ENCODE peak calls at places on chromosome 19, in ten cellular contexts. S, Q, Z, P, C, H, L, E, V and I are unnamed samples. For H3K9me3, the result is how much of the 10 kb centered on the place peaks cover.

GRCh38 chr19:49823472-49823871 is 5.4 kb downstream of the MED25 start:
- DNase-seq in H (no peak), Z (no peak), V (no peak), P (no peak), Q (no peak), C (no peak), E (no peak), L (no peak), S (no peak), I (no peak)

GRCh38 chr19:33052352-33052972 is 12.2 kb downstream of the RHPN2 start:
- DNase-seq in H (peak), L (peak), Q (no peak), C (no peak), S (no peak), E (no peak), V (no peak), Z (no peak), P (no peak), I (no peak)

GRCh38 chr19:46035986-46036744 is 4.6 kb downstream of the IGFL4 start:
- DNase-seq in Z (no peak), C (no peak), Q (no peak), L (no peak), P (no peak), H (no peak), S (no peak), E (no peak), V (no peak), I (no peak)

GRCh38 chr19:5718032-5718578 is 1.8 kb downstream of the LONP1 start:
- DNase-seq in E (no peak), C (no peak), V (no peak), Q (no peak), P (no peak), H (no peak), S (no peak), Z (no peak), L (no peak), I (peak)

GRCh38 chr19:32718286-32718685 is 1.3 kb upstream of the TDRD12 start:
- DNase-seq in Q (no peak), Z (no peak), P (no peak), S (no peak), H (no peak), L (no peak), V (no peak), E (no peak), C (no peak), I (no peak)

GRCh38 chr19:48302600-48302959 is 22.8 kb upstream of the EMP3 start:
- DNase-seq in Q (no peak), H (no peak), E (no peak), V (no peak), P (no peak), L (no peak), C (no peak), S (no peak), Z (no peak), I (no peak)

GRCh38 chr19:5035817-5036732 is 67.2 kb downstream of the KDM4B start:
- DNase-seq in V (no peak), Q (no peak), H (no peak), Z (no peak), C (peak), L (no peak), S (no peak), E (no peak), P (no peak), I (no peak)

GRCh38 chr19:50835785-50836542 is 2.6 kb upstream of the KLK15 start:
- DNase-seq in Z (no peak), C (peak), V (no peak), E (no peak), L (peak), H (peak), S (peak), Q (peak), P (peak), I (peak)

GRCh38 chr19:52535831-52536800 is 8.6 kb downstream of the ZNF808 start:
- DNase-seq in E (no peak), P (peak), L (no peak), S (peak), H (peak), Q (peak), Z (peak), C (peak), V (peak), I (peak)

GRCh38 chr19:29999490-29999889 is 57.5 kb downstream of the URI1 start:
- DNase-seq in H (no peak), V (no peak), P (no peak), E (no peak), C (no peak), S (no peak), L (no peak), Q (no peak), Z (no peak), I (no peak)

GRCh38 chr19:17654993-17655392 is 33.2 kb downstream of the UNC13A start:
- DNase-seq in E (no peak), H (no peak), Z (no peak), Q (no peak), L (peak), C (no peak), P (no peak), S (no peak), V (no peak), I (no peak)

GRCh38 chr19:10209305-10209704 is 14.6 kb upstream of the DNMT1 start:
- DNase-seq in Z (no peak), L (peak), V (no peak), C (no peak), Q (no peak), S (no peak), E (no peak), H (no peak), P (no peak), I (no peak)

GRCh38 chr19:48454150-48454730 is 1.1 kb upstream of the KCNJ14 start:
- DNase-seq in P (no peak), S (no peak), C (peak), Z (no peak), Q (no peak), L (no peak), E (no peak), H (no peak), V (no peak), I (no peak)

GRCh38 chr19:55362174-55362989 is 678 bp downstream of the GARIN5B start:
- DNase-seq in P (no peak), S (no peak), L (no peak), Z (no peak), E (no peak), H (no peak), V (no peak), Q (no peak), C (no peak), I (no peak)

GRCh38 chr19:38024991-38025716 is 118.1 kb downstream of the SIPA1L3 start:
- DNase-seq in P (no peak), S (no peak), H (no peak), Z (no peak), Q (no peak), L (no peak), C (no peak), E (no peak), V (no peak), I (no peak)

GRCh38 chr19:54454781-54455675 is 6.0 kb downstream of the LENG8 start:
- DNase-seq in H (no peak), Z (no peak), C (peak), S (no peak), V (no peak), L (no peak), E (no peak), Q (no peak), P (no peak), I (no peak)

GRCh38 chr19:43439183-43440063 is 24.7 kb downstream of the TEX101 start:
- DNase-seq in V (no peak), P (no peak), H (no peak), E (no peak), Q (peak), L (peak), Z (no peak), C (no peak), S (no peak), I (no peak)

GRCh38 chr19:54435551-54436016 is 13.4 kb upstream of the LENG8 start:
- DNase-seq in C (no peak), P (no peak), H (no peak), L (no peak), Z (no peak), E (no peak), Q (no peak), V (no peak), S (peak), I (no peak)

GRCh38 chr19:54399189-54399588 is 16.1 kb upstream of the TTYH1 start:
- DNase-seq in P (no peak), E (no peak), S (no peak), L (peak), Z (no peak), C (no peak), V (no peak), H (no peak), Q (no peak), I (no peak)

GRCh38 chr19:3879656-3880055 is 829 bp upstream of the ATCAY start:
- DNase-seq in P (no peak), H (no peak), E (no peak), Z (no peak), L (no peak), Q (no peak), S (no peak), C (peak), V (no peak), I (no peak)

GRCh38 chr19:1862424-1863307 is 713 bp downstream of the KLF16 start:
- DNase-seq in H (no peak), Q (peak), E (no peak), C (peak), Z (no peak), P (no peak), V (no peak), S (peak), L (peak), I (no peak)

GRCh38 chr19:18397242-18398202 is at the start of gene LRRC25:
- DNase-seq in P (no peak), C (peak), H (no peak), Q (no peak), Z (peak), V (no peak), E (no peak), S (no peak), L (no peak), I (no peak)

GRCh38 chr19:55484571-55485438 is at the start of gene NAT14:
- DNase-seq in C (peak), H (peak), L (peak), E (no peak), Z (no peak), Q (peak), S (no peak), V (no peak), P (peak), I (no peak)

GRCh38 chr19:751501-752341 is 809 bp downstream of the MISP start:
- DNase-seq in P (no peak), Z (no peak), S (peak), L (peak), H (no peak), V (no peak), C (no peak), Q (no peak), E (no peak), I (peak)

GRCh38 chr19:45779231-45780145 is 2.8 kb downstream of the DMPK start:
- DNase-seq in Q (peak), Z (peak), L (peak), E (no peak), S (peak), H (peak), P (peak), C (peak), V (peak), I (no peak)

GRCh38 chr19:35153701-35154534 is 617 bp upstream of the FXYD5 start:
- DNase-seq in H (no peak), C (peak), S (no peak), V (no peak), E (no peak), P (peak), Q (peak), Z (no peak), L (peak), I (no peak)

GRCh38 chr19:35789978-35790944 is 14.9 kb downstream of the ARHGAP33 start:
- DNase-seq in V (no peak), S (no peak), H (no peak), Q (no peak), E (no peak), C (no peak), L (no peak), Z (no peak), P (no peak), I (no peak)

GRCh38 chr19:10270180-10270615 is 722 bp upstream of the ICAM1 start:
- DNase-seq in E (no peak), L (no peak), H (peak), Z (peak), V (no peak), C (peak), S (peak), P (no peak), Q (no peak), I (no peak)

GRCh38 chr19:53328967-53329366 is 4.6 kb upstream of the ZNF845 start:
- DNase-seq in S (no peak), V (no peak), L (no peak), Q (no peak), P (no peak), H (peak), C (peak), Z (peak), E (no peak), I (no peak)

GRCh38 chr19:50430888-50431342 is 1.8 kb upstream of the MYBPC2 start:
- DNase-seq in Z (no peak), V (no peak), C (no peak), Q (no peak), P (no peak), E (no peak), S (no peak), H (no peak), L (no peak), I (no peak)

GRCh38 chr19:29609636-29610035 is 3.6 kb downstream of the POP4 start:
- DNase-seq in Q (no peak), S (no peak), V (no peak), L (no peak), C (no peak), E (no peak), H (no peak), P (no peak), Z (peak), I (no peak)

GRCh38 chr19:31658993-31659896 is 310.0 kb upstream of the TSHZ3 start:
- DNase-seq in S (no peak), C (no peak), Z (no peak), Q (no peak), L (no peak), V (no peak), P (no peak), E (no peak), H (no peak), I (no peak)

DNA sequence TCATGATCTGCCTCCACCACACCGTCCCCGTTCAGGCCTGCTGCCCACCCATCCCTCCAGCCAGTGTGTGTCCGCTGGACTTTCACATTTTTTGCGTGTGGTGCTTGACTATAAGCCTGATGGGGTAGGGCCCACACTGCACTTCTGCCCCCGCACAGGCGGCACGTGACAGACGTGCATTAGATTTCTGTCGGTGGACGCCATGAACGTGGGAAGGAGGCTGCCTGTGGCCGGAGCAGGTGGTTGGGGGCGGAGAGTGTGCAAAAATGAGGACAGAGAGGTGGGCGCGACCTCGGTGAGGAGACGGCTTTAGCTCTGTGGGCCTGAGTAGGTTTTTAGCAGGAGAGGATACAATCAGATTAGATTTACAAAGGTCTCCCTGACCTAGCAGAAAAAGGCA is 25.2 kb downstream of the PAK4 start:
- DNase-seq in V (no peak), C (peak), E (no peak), Z (no peak), P (no peak), Q (no peak), S (no peak), H (no peak), L (no peak), I (no peak)
- H3K9me3 ChIP-seq in V (under half), C (under half), E (under half), Z (under half), P (under half), Q (under half), S (under half), H (under half), L (under half), I (under half)

DNA sequence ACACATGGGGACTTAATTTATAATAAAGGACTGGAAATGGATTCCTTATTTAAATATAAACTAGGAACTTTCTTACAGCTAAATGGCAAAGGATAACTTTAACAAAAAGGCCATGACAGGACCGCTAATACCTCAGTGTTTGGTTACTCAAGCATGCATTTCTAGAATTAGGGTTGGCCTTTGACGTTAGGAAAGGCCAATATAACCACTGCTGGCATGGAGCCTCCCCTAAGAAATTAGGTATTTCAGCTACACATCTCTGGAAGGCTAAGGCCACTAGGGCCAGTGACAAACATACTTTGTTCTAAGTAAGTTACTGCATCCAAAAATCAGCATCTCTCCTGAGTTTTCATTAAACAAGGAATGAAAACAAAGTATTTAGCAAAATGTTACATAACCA is 9.2 kb downstream of the PEG3 start:
- DNase-seq in P (no peak), V (no peak), H (no peak), Q (no peak), Z (no peak), L (no peak), C (no peak), S (no peak), E (no peak), I (no peak)
- H3K9me3 ChIP-seq in P (under half), V (under half), H (under half), Q (under half), Z (under half), L (under half), C (under half), S (under half), E (under half), I (under half)

DNA sequence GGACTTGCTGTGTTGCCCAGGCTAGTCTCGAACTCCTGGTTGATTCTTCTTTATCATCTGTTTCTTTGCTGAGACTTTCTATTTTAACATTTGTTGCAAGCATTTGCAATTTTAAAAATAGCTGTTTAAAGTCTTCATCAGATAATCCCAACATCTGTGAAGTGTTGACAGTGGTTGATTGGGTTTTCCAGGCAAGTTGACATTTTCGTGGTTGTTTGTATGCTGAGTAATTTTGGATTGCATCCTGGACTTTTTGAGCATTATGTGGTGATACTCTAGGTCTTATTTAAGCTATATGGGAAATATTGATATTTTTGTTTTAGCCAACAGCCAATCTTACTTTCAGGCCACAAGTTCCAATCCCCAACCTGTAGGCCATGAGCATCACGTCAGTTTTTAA is 25.1 kb downstream of the AP1M1 start:
- DNase-seq in C (no peak), Z (no peak), Q (no peak), P (no peak), S (no peak), H (no peak), V (no peak), E (no peak), L (no peak), I (peak)
- H3K9me3 ChIP-seq in C (under half), Z (under half), Q (under half), P (under half), S (under half), H (under half), V (under half), E (under half), L (under half), I (under half)

GRCh38 chr19:58097349-58097748 is 682 bp downstream of the ZSCAN18 start:
- DNase-seq in S (no peak), C (peak), Q (no peak), V (no peak), P (no peak), E (no peak), Z (no peak), H (no peak), L (no peak), I (no peak)

GRCh38 chr19:58095328-58095727 is 2.7 kb downstream of the ZSCAN18 start:
- DNase-seq in L (no peak), V (no peak), H (no peak), P (no peak), S (no peak), E (no peak), Q (no peak), Z (no peak), C (no peak), I (no peak)

GRCh38 chr19:58098682-58098998 is 609 bp upstream of the ZSCAN18 start:
- DNase-seq in Z (no peak), H (no peak), V (no peak), E (no peak), Q (no peak), P (no peak), S (no peak), L (no peak), C (no peak), I (no peak)

GRCh38 chr19:58097783-58098681 is at the start of gene ZSCAN18:
- DNase-seq in C (peak), V (peak), L (no peak), P (peak), E (no peak), Q (peak), Z (peak), S (peak), H (peak), I (peak)

DNA sequence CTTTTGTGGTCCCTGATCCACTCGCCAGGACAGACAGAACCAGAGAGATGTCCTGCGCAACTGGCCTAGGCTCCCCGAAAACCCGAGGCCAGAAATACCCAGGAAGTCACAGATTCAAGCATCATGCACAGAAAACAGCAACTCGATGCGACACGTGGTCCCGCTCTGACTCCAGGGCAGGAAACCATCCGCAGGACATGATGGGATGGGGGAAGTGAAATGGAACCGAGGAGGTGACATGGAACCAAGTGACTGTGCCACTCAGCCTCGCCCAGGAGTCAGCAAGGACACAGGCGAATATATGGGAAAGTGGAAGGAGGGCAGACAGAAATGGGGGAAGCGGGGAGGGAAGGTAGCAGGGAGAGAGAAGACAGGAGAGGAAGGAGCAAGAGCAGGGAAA is 1.1 kb downstream of the ZSCAN18 start:
- DNase-seq in H (no peak), V (no peak), C (no peak), Z (no peak), P (no peak), L (no peak), Q (no peak), E (no peak), S (no peak), I (no peak)
- H3K9me3 ChIP-seq in H (under half), V (under half), C (under half), Z (under half), P (under half), L (half or more), Q (half or more), E (under half), S (under half), I (half or more)

GRCh38 chr19:11949201-11949600 is 15.6 kb upstream of the ZNF763 start:
- DNase-seq in C (no peak), Z (no peak), S (no peak), P (no peak), E (no peak), Q (no peak), H (no peak), V (no peak), L (no peak), I (no peak)

GRCh38 chr19:11944656-11945055 is 19.7 kb downstream of the ZNF700 start:
- DNase-seq in E (no peak), Q (no peak), V (no peak), P (no peak), H (no peak), L (no peak), Z (no peak), C (no peak), S (no peak), I (no peak)

GRCh38 chr19:11950312-11950711 is 14.5 kb upstream of the ZNF763 start:
- DNase-seq in P (no peak), Z (no peak), L (no peak), H (no peak), Q (no peak), S (no peak), V (no peak), C (no peak), E (no peak), I (no peak)

GRCh38 chr19:11942843-11943108 is 17.9 kb downstream of the ZNF700 start:
- DNase-seq in Q (no peak), V (no peak), C (no peak), E (no peak), L (peak), H (no peak), S (no peak), P (no peak), Z (no peak), I (no peak)

GRCh38 chr19:11948646-11949045 is 16.2 kb upstream of the ZNF763 start:
- DNase-seq in P (no peak), C (no peak), H (no peak), S (no peak), V (no peak), Q (no peak), E (no peak), Z (no peak), L (no peak), I (no peak)
- H3K9me3 ChIP-seq in P (under half), C (under half), H (under half), S (half or more), V (under half), Q (half or more), E (half or more), Z (under half), L (half or more), I (half or more)

GRCh38 chr19:23771761-23772667 is 13.3 kb upstream of the ZNF681 start:
- DNase-seq in Q (no peak), V (no peak), E (no peak), L (peak), H (no peak), S (no peak), C (no peak), Z (no peak), P (no peak), I (no peak)
- H3K9me3 ChIP-seq in Q (under half), V (under half), E (under half), L (under half), H (under half), S (under half), C (under half), Z (under half), P (under half), I (under half)